ENCODE peak calls at places on chromosomes 2 and 18, in eight cellular contexts. Q is A549, A is ovary, T is transverse colon, F is tibial nerve, G is sigmoid colon, B is SK-N-SH, V is upper lobe of left lung. K is an unnamed sample.

GRCh38 chr18:68459968-68460367 is 254.9 kb downstream of the TMX3 start:
- DNase-seq in F (no peak), B (no peak), V (peak), Q (no peak), A (no peak), T (no peak), G (no peak), K (no peak)

GRCh38 chr2:10655074-10655840 is 34.5 kb downstream of the NOL10 start:
- DNase-seq in T (no peak), B (no peak), A (no peak), V (no peak), G (no peak), Q (no peak), F (no peak), K (no peak)

GRCh38 chr2:207683438-207683837 is 28.0 kb upstream of the CCNYL1 start:
- DNase-seq in A (no peak), T (no peak), V (no peak), F (no peak), B (no peak), Q (no peak), G (no peak), K (no peak)

GRCh38 chr2:198775737-198776136 is 682.0 kb downstream of the SATB2 start:
- DNase-seq in A (no peak), Q (no peak), F (no peak), T (peak), V (no peak), G (no peak), B (no peak), K (no peak)

GRCh38 chr18:13369353-13369752 is 150.8 kb downstream of the LDLRAD4 start:
- DNase-seq in T (no peak), F (no peak), A (no peak), G (peak), B (no peak), Q (no peak), V (peak), K (no peak)

GRCh38 chr18:23703057-23703986 is 14.1 kb downstream of the LAMA3 start:
- DNase-seq in V (no peak), F (peak), G (no peak), A (no peak), B (peak), T (no peak), Q (peak), K (peak)

GRCh38 chr2:241944821-241945220 is 75.3 kb downstream of the RTP5 start:
- DNase-seq in F (no peak), T (no peak), V (no peak), Q (no peak), A (no peak), B (no peak), G (no peak), K (no peak)

GRCh38 chr18:23143059-23143831 is 8.0 kb downstream of the CABLES1 start:
- DNase-seq in A (no peak), Q (no peak), B (no peak), V (no peak), G (no peak), F (peak), T (peak), K (no peak)

GRCh38 chr2:42973771-42974170 is 181.4 kb upstream of the HAAO start:
- DNase-seq in A (peak), F (no peak), B (no peak), G (peak), Q (no peak), T (no peak), V (no peak), K (no peak)

GRCh38 chr2:36367497-36368353 is 12.1 kb downstream of the CRIM1 start:
- DNase-seq in G (no peak), B (no peak), A (no peak), T (no peak), Q (no peak), V (no peak), F (no peak), K (no peak)

GRCh38 chr18:63236990-63237389 is 82.6 kb downstream of the BCL2 start:
- DNase-seq in Q (no peak), F (peak), G (no peak), T (peak), B (no peak), A (peak), V (peak), K (no peak)

GRCh38 chr2:133780099-133780996 is 212.1 kb upstream of the NCKAP5 start:
- DNase-seq in B (peak), F (peak), Q (peak), G (no peak), T (peak), A (peak), V (no peak), K (peak)

GRCh38 chr18:61742555-61743429 is 150.0 kb downstream of the RNF152 start:
- DNase-seq in A (peak), F (no peak), V (peak), Q (no peak), B (no peak), G (no peak), T (no peak), K (no peak)

GRCh38 chr2:207226671-207227061 is 60.9 kb upstream of the KLF7 start:
- DNase-seq in Q (no peak), G (no peak), A (no peak), T (no peak), V (no peak), B (no peak), F (no peak), K (no peak)

GRCh38 chr2:105798595-105798994 is 53.9 kb downstream of the NCK2 start:
- DNase-seq in F (no peak), Q (no peak), A (no peak), V (no peak), G (no peak), B (no peak), T (no peak), K (no peak)

GRCh38 chr2:232524771-232525170 is 1.2 kb upstream of the CHRND start:
- DNase-seq in A (no peak), V (no peak), F (no peak), Q (no peak), B (no peak), T (no peak), G (no peak), K (no peak)

GRCh38 chr18:23279931-23280330 is 144.6 kb downstream of the CABLES1 start:
- DNase-seq in V (peak), G (no peak), T (no peak), A (no peak), Q (no peak), B (peak), F (no peak), K (no peak)

GRCh38 chr2:70684846-70685622 is 83.0 kb downstream of the ADD2 start:
- DNase-seq in T (no peak), F (no peak), G (peak), Q (no peak), V (no peak), B (no peak), A (no peak), K (peak)

GRCh38 chr18:55421612-55422381 is 166.2 kb downstream of the TCF4 start:
- DNase-seq in A (peak), Q (no peak), F (peak), T (no peak), B (no peak), V (no peak), G (no peak), K (no peak)

GRCh38 chr2:239724851-239725550 is 300.1 kb downstream of the NDUFA10 start:
- DNase-seq in Q (no peak), V (no peak), A (no peak), F (no peak), T (peak), G (peak), B (no peak), K (no peak)

GRCh38 chr2:205990104-205990503 is 95.9 kb downstream of the INO80D start:
- DNase-seq in A (no peak), V (no peak), T (no peak), Q (no peak), B (no peak), G (no peak), F (no peak), K (no peak)

GRCh38 chr2:205995260-205995659 is 90.7 kb downstream of the INO80D start:
- DNase-seq in G (no peak), V (no peak), A (no peak), Q (no peak), F (no peak), B (no peak), T (no peak), K (no peak)

GRCh38 chr2:205998601-205999000 is 87.4 kb downstream of the INO80D start:
- DNase-seq in Q (no peak), T (no peak), V (no peak), F (no peak), B (no peak), A (no peak), G (no peak), K (no peak)

GRCh38 chr2:205996156-205996555 is 89.8 kb downstream of the INO80D start:
- DNase-seq in B (no peak), T (no peak), A (no peak), G (no peak), Q (no peak), V (no peak), F (no peak), K (no peak)

GRCh38 chr2:205994344-205994743 is 91.6 kb downstream of the INO80D start:
- DNase-seq in G (no peak), A (no peak), F (no peak), B (no peak), V (no peak), T (no peak), Q (no peak), K (no peak)
- TF ChIP-seq EP300 in G (no peak), A (no peak), F (no peak), B (no peak), V (no peak), T (no peak), Q (no peak), K (no peak)

DNA sequence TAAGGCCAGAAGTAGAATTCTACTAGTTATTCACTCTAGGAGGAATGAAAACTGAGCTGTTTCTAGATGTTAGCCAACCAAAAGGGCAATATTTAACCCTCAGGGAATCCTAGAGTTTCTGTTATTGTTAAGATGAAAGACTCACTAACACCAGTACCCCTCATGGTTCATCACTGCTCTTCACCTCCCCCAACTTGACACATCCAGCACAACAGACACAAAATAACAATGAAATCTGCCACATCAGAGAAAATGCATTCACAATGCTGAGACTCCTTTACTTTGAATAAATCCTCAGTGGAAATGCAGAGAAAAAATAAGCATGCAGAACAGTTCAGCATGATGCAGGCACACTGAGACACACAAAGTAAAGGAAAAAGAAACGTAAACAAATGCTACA is 111.3 kb downstream of the RIF1 start:
- DNase-seq in A (no peak), F (no peak), B (no peak), V (no peak), Q (no peak), G (no peak), T (no peak), K (no peak)
- TF ChIP-seq EP300 in A (no peak), F (no peak), B (no peak), V (no peak), Q (no peak), G (no peak), T (no peak), K (no peak)

DNA sequence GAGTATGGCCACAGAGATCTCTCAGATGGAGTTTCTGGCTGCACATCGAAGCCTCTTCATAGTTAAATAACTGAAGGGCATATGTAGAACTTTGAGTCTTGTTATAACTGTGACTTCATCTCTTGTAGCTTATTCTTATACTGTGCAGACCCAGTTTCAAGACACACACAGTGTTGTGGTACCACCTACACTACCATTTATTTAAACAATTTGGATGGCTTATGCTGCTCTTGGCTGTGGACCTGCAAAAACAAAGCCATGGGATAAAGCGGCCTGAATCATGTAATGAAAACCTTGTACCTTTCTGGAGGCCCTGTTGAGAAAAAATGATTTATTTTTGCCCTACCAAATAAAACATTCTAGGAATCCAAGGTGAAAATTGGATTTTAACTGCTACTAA is 262.8 kb upstream of the RASGRP3 start:
- DNase-seq in B (no peak), V (no peak), A (no peak), Q (no peak), G (no peak), F (no peak), T (no peak), K (no peak)
- TF ChIP-seq EP300 in B (no peak), V (no peak), A (no peak), Q (no peak), G (no peak), F (no peak), T (no peak), K (no peak)

GRCh38 chr18:78767648-78768071 is 212.0 kb upstream of the SALL3 start:
- DNase-seq in V (peak), T (no peak), A (no peak), F (no peak), G (peak), B (no peak), Q (no peak), K (no peak)
- TF ChIP-seq EP300 in V (no peak), T (no peak), A (no peak), F (no peak), G (no peak), B (no peak), Q (no peak), K (no peak)

GRCh38 chr2:216445489-216445888 is 33.2 kb downstream of the SMARCAL1 start:
- DNase-seq in Q (no peak), F (no peak), G (no peak), A (no peak), B (no peak), V (no peak), T (no peak), K (no peak)
- TF ChIP-seq EP300 in Q (no peak), F (no peak), G (no peak), A (no peak), B (no peak), V (no peak), T (no peak), K (no peak)

GRCh38 chr2:6294791-6295190 is 570.9 kb downstream of the CMPK2 start:
- DNase-seq in G (no peak), A (no peak), F (no peak), B (no peak), Q (no peak), T (no peak), V (no peak), K (no peak)

GRCh38 chr2:6290212-6290611 is 575.5 kb downstream of the CMPK2 start:
- DNase-seq in A (no peak), F (no peak), V (peak), Q (no peak), T (no peak), G (no peak), B (peak), K (no peak)

DNA sequence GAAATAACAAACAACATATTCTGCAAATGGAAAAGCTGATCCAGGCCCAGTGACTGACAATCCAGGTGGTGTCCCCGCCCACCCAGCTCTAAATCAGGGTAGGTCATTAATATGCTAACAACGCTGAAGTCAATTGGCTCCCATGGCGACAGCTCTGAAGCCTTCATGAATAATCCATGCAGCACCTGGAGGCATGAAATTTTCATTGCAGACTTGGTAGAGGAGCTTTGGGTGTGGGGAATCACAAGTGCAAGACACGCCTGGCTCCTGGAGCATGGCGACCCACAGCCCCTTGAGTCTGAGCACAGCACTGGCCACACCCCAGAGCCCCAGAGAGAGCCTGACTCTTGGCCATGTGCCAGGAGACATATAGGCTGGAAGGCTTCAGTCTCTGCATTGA is 575.1 kb downstream of the CMPK2 start:
- DNase-seq in T (no peak), B (peak), V (peak), A (no peak), F (no peak), G (no peak), Q (no peak), K (no peak)
- TF ChIP-seq EP300 in T (no peak), B (no peak), V (no peak), A (no peak), F (no peak), G (no peak), Q (no peak), K (no peak)

GRCh38 chr2:84785950-84786349 is 94.9 kb downstream of the TRABD2A start:
- DNase-seq in V (no peak), A (no peak), Q (no peak), G (no peak), B (no peak), T (no peak), F (no peak), K (no peak)

GRCh38 chr2:84781942-84782716 is 98.8 kb downstream of the TRABD2A start:
- DNase-seq in V (no peak), Q (no peak), G (no peak), B (no peak), F (no peak), T (peak), A (no peak), K (peak)

GRCh38 chr2:84786601-84787000 is 94.3 kb downstream of the TRABD2A start:
- DNase-seq in Q (no peak), A (no peak), G (no peak), B (no peak), F (no peak), T (no peak), V (no peak), K (no peak)

GRCh38 chr2:84779781-84780180 is 101.1 kb downstream of the TRABD2A start:
- DNase-seq in A (no peak), V (no peak), B (no peak), Q (no peak), F (no peak), T (no peak), G (no peak), K (no peak)

DNA sequence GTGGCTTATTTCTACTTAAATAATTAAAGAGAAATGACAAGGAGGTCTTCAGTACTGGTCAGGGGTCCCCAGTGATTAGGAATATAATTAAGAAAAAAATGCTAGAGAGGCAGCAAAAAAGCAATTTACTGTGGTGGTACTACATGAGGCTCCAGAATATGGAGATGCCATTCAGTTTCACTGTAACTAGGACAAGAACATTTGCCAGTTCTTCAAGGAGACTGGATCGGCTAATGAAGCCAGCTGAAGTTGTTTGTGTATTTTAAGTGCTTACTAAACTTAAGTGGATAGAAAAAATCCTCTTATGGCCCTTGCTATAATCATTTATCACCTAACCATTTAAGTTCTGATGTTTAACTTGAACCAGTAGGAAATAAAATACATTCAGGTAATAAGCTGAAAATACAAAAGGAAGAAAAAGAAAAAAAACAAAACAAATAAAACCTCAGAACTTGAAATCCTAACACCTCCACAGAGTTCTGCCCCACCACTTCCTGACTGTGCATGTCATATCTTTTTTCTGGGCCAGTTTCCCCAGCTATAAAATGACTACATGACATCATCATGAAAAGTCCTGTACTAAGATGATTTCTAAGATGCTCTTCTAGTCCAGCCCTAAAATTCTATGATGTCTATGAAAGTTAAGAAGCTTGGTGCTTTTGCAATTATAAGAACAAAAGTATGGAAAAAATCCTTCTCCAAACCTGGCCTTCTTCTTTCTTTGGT is 98.0 kb downstream of the TRABD2A start:
- DNase-seq in T (no peak), A (no peak), V (no peak), Q (no peak), G (no peak), B (no peak), F (no peak), K (no peak)
- TF ChIP-seq EP300 in T (no peak), A (no peak), V (no peak), Q (no peak), G (no peak), B (no peak), F (no peak), K (no peak)

GRCh38 chr2:236119003-236119402 is 49.2 kb downstream of the GBX2 start:
- DNase-seq in T (no peak), B (no peak), V (no peak), Q (no peak), F (no peak), A (no peak), G (no peak), K (no peak)
- TF ChIP-seq EP300 in T (no peak), B (no peak), V (no peak), Q (no peak), F (no peak), A (no peak), G (no peak), K (no peak)

GRCh38 chr2:25349397-25349796 is 7.7 kb upstream of the DNMT3A start:
- DNase-seq in T (peak), G (no peak), B (no peak), F (no peak), V (no peak), A (no peak), Q (no peak), K (no peak)

GRCh38 chr2:25343187-25343825 is 1.6 kb upstream of the DNMT3A start:
- DNase-seq in F (no peak), T (no peak), B (peak), Q (no peak), A (no peak), G (no peak), V (no peak), K (no peak)

GRCh38 chr2:25342372-25343186 is 854 bp upstream of the DNMT3A start:
- DNase-seq in Q (peak), B (peak), V (peak), T (peak), F (peak), A (peak), G (peak), K (peak)

GRCh38 chr2:25347846-25348245 is 6.1 kb upstream of the DNMT3A start:
- DNase-seq in B (no peak), F (no peak), Q (no peak), T (no peak), V (no peak), G (no peak), A (no peak), K (no peak)

GRCh38 chr2:25347205-25347815 is 5.6 kb upstream of the DNMT3A start:
- DNase-seq in F (no peak), A (no peak), V (no peak), G (no peak), T (no peak), B (no peak), Q (no peak), K (no peak)
- TF ChIP-seq EP300 in F (no peak), A (no peak), V (no peak), G (no peak), T (no peak), B (no peak), Q (no peak), K (no peak)